ENCODE peak calls at places on chromosome 19, in ten cellular contexts. One of them, this sample, is unnamed.
A peak's percentile ranks its signal among the peaks of the same experiment; 100 is the strongest.

GRCh38 chr19:50555447-50556235 is 12.6 kb downstream of the LRRC4B start:
- DNase-seq in activated T-helper 1 cell treated with anti-CD3 and anti-CD28 coated beads, Interleukin-2, amount 50 U/mL, for 16 hours: no peak
- DNase-seq in RWPE1: no peak
- DNase-seq in fibroblast of gingiva: no peak
- DNase-seq in cardiac fibroblast: peak; percentile 12
- DNase-seq in effector memory CD8-positive, alpha-beta T cell: no peak
- DNase-seq in hypothalamus: no peak
- DNase-seq in stimulated activated CD4-positive, alpha-beta T cell treated with anti-CD3 and anti-CD28 coated beads, TNF-alpha, amount 100 ng/mL, for 1 hour: no peak
- DNase-seq in NCI-H2029: no peak
- DNase-seq in stimulated activated CD8-positive, alpha-beta memory T cell treated with anti-CD3 and anti-CD28 coated beads, Interleukin-4, amount 100 ng/mL, for 1 hour: no peak
- DNase-seq in this sample: no peak

GRCh38 chr19:35248310-35249145 is at the start of gene LSR:
- DNase-seq in activated T-helper 1 cell treated with anti-CD3 and anti-CD28 coated beads, Interleukin-2, amount 50 U/mL, for 16 hours: peak; percentile 52
- DNase-seq in RWPE1: peak; percentile 98
- DNase-seq in fibroblast of gingiva: no peak
- DNase-seq in cardiac fibroblast: no peak
- DNase-seq in effector memory CD8-positive, alpha-beta T cell: peak; percentile 68
- DNase-seq in hypothalamus: no peak
- DNase-seq in stimulated activated CD4-positive, alpha-beta T cell treated with anti-CD3 and anti-CD28 coated beads, TNF-alpha, amount 100 ng/mL, for 1 hour: peak; percentile 53
- DNase-seq in NCI-H2029: peak; percentile 93
- DNase-seq in stimulated activated CD8-positive, alpha-beta memory T cell treated with anti-CD3 and anti-CD28 coated beads, Interleukin-4, amount 100 ng/mL, for 1 hour: no peak
- DNase-seq in this sample: no peak

GRCh38 chr19:7502552-7502951 is 13.4 kb upstream of the ZNF358 start:
- DNase-seq in activated T-helper 1 cell treated with anti-CD3 and anti-CD28 coated beads, Interleukin-2, amount 50 U/mL, for 16 hours: no peak
- DNase-seq in RWPE1: no peak
- DNase-seq in fibroblast of gingiva: no peak
- DNase-seq in cardiac fibroblast: no peak
- DNase-seq in effector memory CD8-positive, alpha-beta T cell: no peak
- DNase-seq in hypothalamus: no peak
- DNase-seq in stimulated activated CD4-positive, alpha-beta T cell treated with anti-CD3 and anti-CD28 coated beads, TNF-alpha, amount 100 ng/mL, for 1 hour: no peak
- DNase-seq in NCI-H2029: no peak
- DNase-seq in stimulated activated CD8-positive, alpha-beta memory T cell treated with anti-CD3 and anti-CD28 coated beads, Interleukin-4, amount 100 ng/mL, for 1 hour: no peak
- DNase-seq in this sample: no peak

GRCh38 chr19:12933287-12934072 is at the start of gene FARSA:
- DNase-seq in activated T-helper 1 cell treated with anti-CD3 and anti-CD28 coated beads, Interleukin-2, amount 50 U/mL, for 16 hours: peak; percentile 83
- DNase-seq in RWPE1: peak; percentile 91
- DNase-seq in fibroblast of gingiva: peak; percentile 86
- DNase-seq in cardiac fibroblast: peak; percentile 92
- DNase-seq in effector memory CD8-positive, alpha-beta T cell: peak; percentile 83
- DNase-seq in hypothalamus: peak; percentile 95
- DNase-seq in stimulated activated CD4-positive, alpha-beta T cell treated with anti-CD3 and anti-CD28 coated beads, TNF-alpha, amount 100 ng/mL, for 1 hour: peak; percentile 79
- DNase-seq in NCI-H2029: peak; percentile 94
- DNase-seq in stimulated activated CD8-positive, alpha-beta memory T cell treated with anti-CD3 and anti-CD28 coated beads, Interleukin-4, amount 100 ng/mL, for 1 hour: peak; percentile 62
- DNase-seq in this sample: peak; percentile 89

GRCh38 chr19:50248413-50248812 is 45.0 kb downstream of the MYH14 start:
- DNase-seq in activated T-helper 1 cell treated with anti-CD3 and anti-CD28 coated beads, Interleukin-2, amount 50 U/mL, for 16 hours: no peak
- DNase-seq in RWPE1: no peak
- DNase-seq in fibroblast of gingiva: no peak
- DNase-seq in cardiac fibroblast: no peak
- DNase-seq in effector memory CD8-positive, alpha-beta T cell: no peak
- DNase-seq in hypothalamus: no peak
- DNase-seq in stimulated activated CD4-positive, alpha-beta T cell treated with anti-CD3 and anti-CD28 coated beads, TNF-alpha, amount 100 ng/mL, for 1 hour: no peak
- DNase-seq in NCI-H2029: no peak
- DNase-seq in stimulated activated CD8-positive, alpha-beta memory T cell treated with anti-CD3 and anti-CD28 coated beads, Interleukin-4, amount 100 ng/mL, for 1 hour: no peak
- DNase-seq in this sample: no peak

GRCh38 chr19:2332341-2333026 is 4.0 kb downstream of the SPPL2B start:
- DNase-seq in activated T-helper 1 cell treated with anti-CD3 and anti-CD28 coated beads, Interleukin-2, amount 50 U/mL, for 16 hours: no peak
- DNase-seq in RWPE1: no peak
- DNase-seq in fibroblast of gingiva: no peak
- DNase-seq in cardiac fibroblast: no peak
- DNase-seq in effector memory CD8-positive, alpha-beta T cell: peak; percentile 13
- DNase-seq in hypothalamus: no peak
- DNase-seq in stimulated activated CD4-positive, alpha-beta T cell treated with anti-CD3 and anti-CD28 coated beads, TNF-alpha, amount 100 ng/mL, for 1 hour: no peak
- DNase-seq in NCI-H2029: no peak
- DNase-seq in stimulated activated CD8-positive, alpha-beta memory T cell treated with anti-CD3 and anti-CD28 coated beads, Interleukin-4, amount 100 ng/mL, for 1 hour: no peak
- DNase-seq in this sample: no peak

GRCh38 chr19:27673986-27674385 is 1539.0 kb downstream of the UQCRFS1 start:
- DNase-seq in activated T-helper 1 cell treated with anti-CD3 and anti-CD28 coated beads, Interleukin-2, amount 50 U/mL, for 16 hours: no peak
- DNase-seq in RWPE1: no peak
- DNase-seq in fibroblast of gingiva: no peak
- DNase-seq in cardiac fibroblast: no peak
- DNase-seq in effector memory CD8-positive, alpha-beta T cell: no peak
- DNase-seq in hypothalamus: no peak
- DNase-seq in stimulated activated CD4-positive, alpha-beta T cell treated with anti-CD3 and anti-CD28 coated beads, TNF-alpha, amount 100 ng/mL, for 1 hour: no peak
- DNase-seq in NCI-H2029: no peak
- DNase-seq in stimulated activated CD8-positive, alpha-beta memory T cell treated with anti-CD3 and anti-CD28 coated beads, Interleukin-4, amount 100 ng/mL, for 1 hour: no peak
- DNase-seq in this sample: no peak

GRCh38 chr19:47112664-47113445 is 721 bp downstream of the ZC3H4 start:
- DNase-seq in activated T-helper 1 cell treated with anti-CD3 and anti-CD28 coated beads, Interleukin-2, amount 50 U/mL, for 16 hours: peak; percentile 99
- DNase-seq in RWPE1: peak; percentile 96
- DNase-seq in fibroblast of gingiva: peak; percentile 99
- DNase-seq in cardiac fibroblast: peak; percentile 100
- DNase-seq in effector memory CD8-positive, alpha-beta T cell: peak; percentile 99
- DNase-seq in hypothalamus: peak; percentile 96
- DNase-seq in stimulated activated CD4-positive, alpha-beta T cell treated with anti-CD3 and anti-CD28 coated beads, TNF-alpha, amount 100 ng/mL, for 1 hour: peak; percentile 96
- DNase-seq in NCI-H2029: peak; percentile 99
- DNase-seq in stimulated activated CD8-positive, alpha-beta memory T cell treated with anti-CD3 and anti-CD28 coated beads, Interleukin-4, amount 100 ng/mL, for 1 hour: peak; percentile 90
- DNase-seq in this sample: peak; percentile 98

GRCh38 chr19:10543420-10544241 is at the start of gene ATG4D:
- DNase-seq in activated T-helper 1 cell treated with anti-CD3 and anti-CD28 coated beads, Interleukin-2, amount 50 U/mL, for 16 hours: peak; percentile 71
- DNase-seq in RWPE1: peak; percentile 97
- DNase-seq in fibroblast of gingiva: peak; percentile 54
- DNase-seq in cardiac fibroblast: peak; percentile 74
- DNase-seq in effector memory CD8-positive, alpha-beta T cell: peak; percentile 77
- DNase-seq in hypothalamus: peak; percentile 59
- DNase-seq in stimulated activated CD4-positive, alpha-beta T cell treated with anti-CD3 and anti-CD28 coated beads, TNF-alpha, amount 100 ng/mL, for 1 hour: peak; percentile 80
- DNase-seq in NCI-H2029: peak; percentile 89
- DNase-seq in stimulated activated CD8-positive, alpha-beta memory T cell treated with anti-CD3 and anti-CD28 coated beads, Interleukin-4, amount 100 ng/mL, for 1 hour: no peak
- DNase-seq in this sample: peak; percentile 45

GRCh38 chr19:277581-278165 is 13.5 kb downstream of the PLPP2 start:
- DNase-seq in activated T-helper 1 cell treated with anti-CD3 and anti-CD28 coated beads, Interleukin-2, amount 50 U/mL, for 16 hours: no peak
- DNase-seq in RWPE1: no peak
- DNase-seq in fibroblast of gingiva: no peak
- DNase-seq in cardiac fibroblast: peak; percentile 50
- DNase-seq in effector memory CD8-positive, alpha-beta T cell: no peak
- DNase-seq in hypothalamus: no peak
- DNase-seq in stimulated activated CD4-positive, alpha-beta T cell treated with anti-CD3 and anti-CD28 coated beads, TNF-alpha, amount 100 ng/mL, for 1 hour: no peak
- DNase-seq in NCI-H2029: no peak
- DNase-seq in stimulated activated CD8-positive, alpha-beta memory T cell treated with anti-CD3 and anti-CD28 coated beads, Interleukin-4, amount 100 ng/mL, for 1 hour: no peak
- DNase-seq in this sample: peak; percentile 38

GRCh38 chr19:47414469-47414868 is 4.9 kb downstream of the MEIS3 start:
- DNase-seq in activated T-helper 1 cell treated with anti-CD3 and anti-CD28 coated beads, Interleukin-2, amount 50 U/mL, for 16 hours: no peak
- DNase-seq in RWPE1: no peak
- DNase-seq in fibroblast of gingiva: no peak
- DNase-seq in cardiac fibroblast: no peak
- DNase-seq in effector memory CD8-positive, alpha-beta T cell: no peak
- DNase-seq in hypothalamus: no peak
- DNase-seq in stimulated activated CD4-positive, alpha-beta T cell treated with anti-CD3 and anti-CD28 coated beads, TNF-alpha, amount 100 ng/mL, for 1 hour: no peak
- DNase-seq in NCI-H2029: no peak
- DNase-seq in stimulated activated CD8-positive, alpha-beta memory T cell treated with anti-CD3 and anti-CD28 coated beads, Interleukin-4, amount 100 ng/mL, for 1 hour: no peak
- DNase-seq in this sample: no peak

GRCh38 chr19:51652266-51652665 is 5.6 kb upstream of the SIGLEC14 start:
- DNase-seq in activated T-helper 1 cell treated with anti-CD3 and anti-CD28 coated beads, Interleukin-2, amount 50 U/mL, for 16 hours: no peak
- DNase-seq in RWPE1: no peak
- DNase-seq in fibroblast of gingiva: no peak
- DNase-seq in cardiac fibroblast: no peak
- DNase-seq in effector memory CD8-positive, alpha-beta T cell: no peak
- DNase-seq in hypothalamus: no peak
- DNase-seq in stimulated activated CD4-positive, alpha-beta T cell treated with anti-CD3 and anti-CD28 coated beads, TNF-alpha, amount 100 ng/mL, for 1 hour: no peak
- DNase-seq in NCI-H2029: no peak
- DNase-seq in stimulated activated CD8-positive, alpha-beta memory T cell treated with anti-CD3 and anti-CD28 coated beads, Interleukin-4, amount 100 ng/mL, for 1 hour: no peak
- DNase-seq in this sample: no peak

GRCh38 chr19:39277598-39277997 is 9.4 kb downstream of the IFNL2 start:
- DNase-seq in activated T-helper 1 cell treated with anti-CD3 and anti-CD28 coated beads, Interleukin-2, amount 50 U/mL, for 16 hours: no peak
- DNase-seq in RWPE1: no peak
- DNase-seq in fibroblast of gingiva: no peak
- DNase-seq in cardiac fibroblast: peak; percentile 22
- DNase-seq in effector memory CD8-positive, alpha-beta T cell: no peak
- DNase-seq in hypothalamus: no peak
- DNase-seq in stimulated activated CD4-positive, alpha-beta T cell treated with anti-CD3 and anti-CD28 coated beads, TNF-alpha, amount 100 ng/mL, for 1 hour: no peak
- DNase-seq in NCI-H2029: no peak
- DNase-seq in stimulated activated CD8-positive, alpha-beta memory T cell treated with anti-CD3 and anti-CD28 coated beads, Interleukin-4, amount 100 ng/mL, for 1 hour: no peak
- DNase-seq in this sample: no peak

GRCh38 chr19:9721861-9722260 is 46.7 kb downstream of the ZNF846 start:
- DNase-seq in activated T-helper 1 cell treated with anti-CD3 and anti-CD28 coated beads, Interleukin-2, amount 50 U/mL, for 16 hours: no peak
- DNase-seq in RWPE1: peak; percentile 44
- DNase-seq in fibroblast of gingiva: no peak
- DNase-seq in cardiac fibroblast: no peak
- DNase-seq in effector memory CD8-positive, alpha-beta T cell: no peak
- DNase-seq in hypothalamus: no peak
- DNase-seq in stimulated activated CD4-positive, alpha-beta T cell treated with anti-CD3 and anti-CD28 coated beads, TNF-alpha, amount 100 ng/mL, for 1 hour: no peak
- DNase-seq in NCI-H2029: no peak
- DNase-seq in stimulated activated CD8-positive, alpha-beta memory T cell treated with anti-CD3 and anti-CD28 coated beads, Interleukin-4, amount 100 ng/mL, for 1 hour: no peak
- DNase-seq in this sample: no peak

GRCh38 chr19:29191005-29191404 is 21.9 kb downstream of the UQCRFS1 start:
- DNase-seq in activated T-helper 1 cell treated with anti-CD3 and anti-CD28 coated beads, Interleukin-2, amount 50 U/mL, for 16 hours: no peak
- DNase-seq in RWPE1: peak; percentile 19
- DNase-seq in fibroblast of gingiva: no peak
- DNase-seq in cardiac fibroblast: no peak
- DNase-seq in effector memory CD8-positive, alpha-beta T cell: no peak
- DNase-seq in hypothalamus: no peak
- DNase-seq in stimulated activated CD4-positive, alpha-beta T cell treated with anti-CD3 and anti-CD28 coated beads, TNF-alpha, amount 100 ng/mL, for 1 hour: no peak
- DNase-seq in NCI-H2029: no peak
- DNase-seq in stimulated activated CD8-positive, alpha-beta memory T cell treated with anti-CD3 and anti-CD28 coated beads, Interleukin-4, amount 100 ng/mL, for 1 hour: no peak
- DNase-seq in this sample: no peak

GRCh38 chr19:51040151-51040550 is 5.3 kb upstream of the KLK12 start:
- DNase-seq in activated T-helper 1 cell treated with anti-CD3 and anti-CD28 coated beads, Interleukin-2, amount 50 U/mL, for 16 hours: no peak
- DNase-seq in RWPE1: no peak
- DNase-seq in fibroblast of gingiva: no peak
- DNase-seq in cardiac fibroblast: no peak
- DNase-seq in effector memory CD8-positive, alpha-beta T cell: no peak
- DNase-seq in hypothalamus: no peak
- DNase-seq in stimulated activated CD4-positive, alpha-beta T cell treated with anti-CD3 and anti-CD28 coated beads, TNF-alpha, amount 100 ng/mL, for 1 hour: no peak
- DNase-seq in NCI-H2029: no peak
- DNase-seq in stimulated activated CD8-positive, alpha-beta memory T cell treated with anti-CD3 and anti-CD28 coated beads, Interleukin-4, amount 100 ng/mL, for 1 hour: no peak
- DNase-seq in this sample: no peak

GRCh38 chr19:17831419-17831888 is 10.1 kb upstream of the INSL3 start:
- DNase-seq in activated T-helper 1 cell treated with anti-CD3 and anti-CD28 coated beads, Interleukin-2, amount 50 U/mL, for 16 hours: no peak
- DNase-seq in RWPE1: no peak
- DNase-seq in fibroblast of gingiva: no peak
- DNase-seq in cardiac fibroblast: no peak
- DNase-seq in effector memory CD8-positive, alpha-beta T cell: no peak
- DNase-seq in hypothalamus: no peak
- DNase-seq in stimulated activated CD4-positive, alpha-beta T cell treated with anti-CD3 and anti-CD28 coated beads, TNF-alpha, amount 100 ng/mL, for 1 hour: no peak
- DNase-seq in NCI-H2029: no peak
- DNase-seq in stimulated activated CD8-positive, alpha-beta memory T cell treated with anti-CD3 and anti-CD28 coated beads, Interleukin-4, amount 100 ng/mL, for 1 hour: no peak
- DNase-seq in this sample: no peak

GRCh38 chr19:10295305-10295846 is 5.6 kb downstream of the ICAM5 start:
- DNase-seq in activated T-helper 1 cell treated with anti-CD3 and anti-CD28 coated beads, Interleukin-2, amount 50 U/mL, for 16 hours: peak; percentile 42
- DNase-seq in RWPE1: no peak
- DNase-seq in fibroblast of gingiva: no peak
- DNase-seq in cardiac fibroblast: peak; percentile 42
- DNase-seq in effector memory CD8-positive, alpha-beta T cell: peak; percentile 74
- DNase-seq in hypothalamus: no peak
- DNase-seq in stimulated activated CD4-positive, alpha-beta T cell treated with anti-CD3 and anti-CD28 coated beads, TNF-alpha, amount 100 ng/mL, for 1 hour: no peak
- DNase-seq in NCI-H2029: no peak
- DNase-seq in stimulated activated CD8-positive, alpha-beta memory T cell treated with anti-CD3 and anti-CD28 coated beads, Interleukin-4, amount 100 ng/mL, for 1 hour: no peak
- DNase-seq in this sample: no peak

GRCh38 chr19:49878744-49879070 is 1.2 kb downstream of the TBC1D17 start:
- DNase-seq in activated T-helper 1 cell treated with anti-CD3 and anti-CD28 coated beads, Interleukin-2, amount 50 U/mL, for 16 hours: no peak
- DNase-seq in RWPE1: no peak
- DNase-seq in fibroblast of gingiva: no peak
- DNase-seq in cardiac fibroblast: no peak
- DNase-seq in effector memory CD8-positive, alpha-beta T cell: no peak
- DNase-seq in hypothalamus: no peak
- DNase-seq in stimulated activated CD4-positive, alpha-beta T cell treated with anti-CD3 and anti-CD28 coated beads, TNF-alpha, amount 100 ng/mL, for 1 hour: no peak
- DNase-seq in NCI-H2029: no peak
- DNase-seq in stimulated activated CD8-positive, alpha-beta memory T cell treated with anti-CD3 and anti-CD28 coated beads, Interleukin-4, amount 100 ng/mL, for 1 hour: no peak
- DNase-seq in this sample: no peak

GRCh38 chr19:49858591-49858985 is 7.6 kb downstream of the PTOV1 start:
- DNase-seq in activated T-helper 1 cell treated with anti-CD3 and anti-CD28 coated beads, Interleukin-2, amount 50 U/mL, for 16 hours: no peak
- DNase-seq in RWPE1: no peak
- DNase-seq in fibroblast of gingiva: no peak
- DNase-seq in cardiac fibroblast: no peak
- DNase-seq in effector memory CD8-positive, alpha-beta T cell: no peak
- DNase-seq in hypothalamus: peak; percentile 57
- DNase-seq in stimulated activated CD4-positive, alpha-beta T cell treated with anti-CD3 and anti-CD28 coated beads, TNF-alpha, amount 100 ng/mL, for 1 hour: no peak
- DNase-seq in NCI-H2029: no peak
- DNase-seq in stimulated activated CD8-positive, alpha-beta memory T cell treated with anti-CD3 and anti-CD28 coated beads, Interleukin-4, amount 100 ng/mL, for 1 hour: no peak
- DNase-seq in this sample: no peak

GRCh38 chr19:52637718-52638585 is at the start of gene ZNF83:
- DNase-seq in activated T-helper 1 cell treated with anti-CD3 and anti-CD28 coated beads, Interleukin-2, amount 50 U/mL, for 16 hours: peak; percentile 84
- DNase-seq in RWPE1: peak; percentile 92
- DNase-seq in fibroblast of gingiva: peak; percentile 91
- DNase-seq in cardiac fibroblast: peak; percentile 96
- DNase-seq in effector memory CD8-positive, alpha-beta T cell: peak; percentile 95
- DNase-seq in hypothalamus: peak; percentile 83
- DNase-seq in stimulated activated CD4-positive, alpha-beta T cell treated with anti-CD3 and anti-CD28 coated beads, TNF-alpha, amount 100 ng/mL, for 1 hour: peak; percentile 83
- DNase-seq in NCI-H2029: peak; percentile 95
- DNase-seq in stimulated activated CD8-positive, alpha-beta memory T cell treated with anti-CD3 and anti-CD28 coated beads, Interleukin-4, amount 100 ng/mL, for 1 hour: peak; percentile 76
- DNase-seq in this sample: peak; percentile 93

GRCh38 chr19:17841810-17842662 is 5.7 kb downstream of the JAK3 start:
- DNase-seq in activated T-helper 1 cell treated with anti-CD3 and anti-CD28 coated beads, Interleukin-2, amount 50 U/mL, for 16 hours: peak; percentile 39
- DNase-seq in RWPE1: peak; percentile 100
- DNase-seq in fibroblast of gingiva: peak; percentile 84
- DNase-seq in cardiac fibroblast: peak; percentile 91
- DNase-seq in effector memory CD8-positive, alpha-beta T cell: no peak
- DNase-seq in hypothalamus: no peak
- DNase-seq in stimulated activated CD4-positive, alpha-beta T cell treated with anti-CD3 and anti-CD28 coated beads, TNF-alpha, amount 100 ng/mL, for 1 hour: peak; percentile 62
- DNase-seq in NCI-H2029: peak; percentile 90
- DNase-seq in stimulated activated CD8-positive, alpha-beta memory T cell treated with anti-CD3 and anti-CD28 coated beads, Interleukin-4, amount 100 ng/mL, for 1 hour: no peak
- DNase-seq in this sample: peak; percentile 70

GRCh38 chr19:15248648-15249559 is 16.7 kb upstream of the EPHX3 start:
- DNase-seq in activated T-helper 1 cell treated with anti-CD3 and anti-CD28 coated beads, Interleukin-2, amount 50 U/mL, for 16 hours: no peak
- DNase-seq in RWPE1: peak; percentile 90
- DNase-seq in fibroblast of gingiva: peak; percentile 87
- DNase-seq in cardiac fibroblast: peak; percentile 94
- DNase-seq in effector memory CD8-positive, alpha-beta T cell: no peak
- DNase-seq in hypothalamus: peak; percentile 42
- DNase-seq in stimulated activated CD4-positive, alpha-beta T cell treated with anti-CD3 and anti-CD28 coated beads, TNF-alpha, amount 100 ng/mL, for 1 hour: no peak
- DNase-seq in NCI-H2029: no peak
- DNase-seq in stimulated activated CD8-positive, alpha-beta memory T cell treated with anti-CD3 and anti-CD28 coated beads, Interleukin-4, amount 100 ng/mL, for 1 hour: no peak
- DNase-seq in this sample: peak; percentile 88

GRCh38 chr19:44643605-44644390 is at the start of gene PVR:
- DNase-seq in activated T-helper 1 cell treated with anti-CD3 and anti-CD28 coated beads, Interleukin-2, amount 50 U/mL, for 16 hours: no peak
- DNase-seq in RWPE1: peak; percentile 89
- DNase-seq in fibroblast of gingiva: peak; percentile 70
- DNase-seq in cardiac fibroblast: peak; percentile 75
- DNase-seq in effector memory CD8-positive, alpha-beta T cell: no peak
- DNase-seq in hypothalamus: peak; percentile 44
- DNase-seq in stimulated activated CD4-positive, alpha-beta T cell treated with anti-CD3 and anti-CD28 coated beads, TNF-alpha, amount 100 ng/mL, for 1 hour: peak; percentile 25
- DNase-seq in NCI-H2029: peak; percentile 72
- DNase-seq in stimulated activated CD8-positive, alpha-beta memory T cell treated with anti-CD3 and anti-CD28 coated beads, Interleukin-4, amount 100 ng/mL, for 1 hour: no peak
- DNase-seq in this sample: peak; percentile 75

GRCh38 chr19:3687774-3688706 is 12.2 kb downstream of the PIP5K1C start:
- DNase-seq in activated T-helper 1 cell treated with anti-CD3 and anti-CD28 coated beads, Interleukin-2, amount 50 U/mL, for 16 hours: no peak
- DNase-seq in RWPE1: no peak
- DNase-seq in fibroblast of gingiva: no peak
- DNase-seq in cardiac fibroblast: no peak
- DNase-seq in effector memory CD8-positive, alpha-beta T cell: no peak
- DNase-seq in hypothalamus: no peak
- DNase-seq in stimulated activated CD4-positive, alpha-beta T cell treated with anti-CD3 and anti-CD28 coated beads, TNF-alpha, amount 100 ng/mL, for 1 hour: no peak
- DNase-seq in NCI-H2029: no peak
- DNase-seq in stimulated activated CD8-positive, alpha-beta memory T cell treated with anti-CD3 and anti-CD28 coated beads, Interleukin-4, amount 100 ng/mL, for 1 hour: no peak
- DNase-seq in this sample: no peak

GRCh38 chr19:3039641-3040077 is 10.6 kb upstream of the TLE2 start:
- DNase-seq in activated T-helper 1 cell treated with anti-CD3 and anti-CD28 coated beads, Interleukin-2, amount 50 U/mL, for 16 hours: no peak
- DNase-seq in RWPE1: no peak
- DNase-seq in fibroblast of gingiva: no peak
- DNase-seq in cardiac fibroblast: no peak
- DNase-seq in effector memory CD8-positive, alpha-beta T cell: no peak
- DNase-seq in hypothalamus: no peak
- DNase-seq in stimulated activated CD4-positive, alpha-beta T cell treated with anti-CD3 and anti-CD28 coated beads, TNF-alpha, amount 100 ng/mL, for 1 hour: no peak
- DNase-seq in NCI-H2029: no peak
- DNase-seq in stimulated activated CD8-positive, alpha-beta memory T cell treated with anti-CD3 and anti-CD28 coated beads, Interleukin-4, amount 100 ng/mL, for 1 hour: no peak
- DNase-seq in this sample: no peak

GRCh38 chr19:19040417-19040816 is 7.0 kb downstream of the ARMC6 start:
- DNase-seq in activated T-helper 1 cell treated with anti-CD3 and anti-CD28 coated beads, Interleukin-2, amount 50 U/mL, for 16 hours: no peak
- DNase-seq in RWPE1: no peak
- DNase-seq in fibroblast of gingiva: peak; percentile 96
- DNase-seq in cardiac fibroblast: peak; percentile 97
- DNase-seq in effector memory CD8-positive, alpha-beta T cell: no peak
- DNase-seq in hypothalamus: no peak
- DNase-seq in stimulated activated CD4-positive, alpha-beta T cell treated with anti-CD3 and anti-CD28 coated beads, TNF-alpha, amount 100 ng/mL, for 1 hour: no peak
- DNase-seq in NCI-H2029: peak; percentile 46
- DNase-seq in stimulated activated CD8-positive, alpha-beta memory T cell treated with anti-CD3 and anti-CD28 coated beads, Interleukin-4, amount 100 ng/mL, for 1 hour: no peak
- DNase-seq in this sample: peak; percentile 97

GRCh38 chr19:41714598-41714997 is 6.2 kb downstream of the CEACAM5 start:
- DNase-seq in activated T-helper 1 cell treated with anti-CD3 and anti-CD28 coated beads, Interleukin-2, amount 50 U/mL, for 16 hours: no peak
- DNase-seq in RWPE1: no peak
- DNase-seq in fibroblast of gingiva: no peak
- DNase-seq in cardiac fibroblast: no peak
- DNase-seq in effector memory CD8-positive, alpha-beta T cell: no peak
- DNase-seq in hypothalamus: no peak
- DNase-seq in stimulated activated CD4-positive, alpha-beta T cell treated with anti-CD3 and anti-CD28 coated beads, TNF-alpha, amount 100 ng/mL, for 1 hour: no peak
- DNase-seq in NCI-H2029: no peak
- DNase-seq in stimulated activated CD8-positive, alpha-beta memory T cell treated with anti-CD3 and anti-CD28 coated beads, Interleukin-4, amount 100 ng/mL, for 1 hour: no peak
- DNase-seq in this sample: no peak

This sample was measured in fibroblast of lung.